ENCODE peak calls at places on chromosomes 3 and 15, in six cellular contexts. J, V, R, I, P and G are unnamed samples.

GRCh38 chr15:55742498-55742926 is 440 bp downstream of the PRTG start:
- DNase-seq in J (no peak), V (peak; percentile 52), R (peak; percentile 56), I (no peak), P (no peak), G (no peak)

GRCh38 chr3:30693470-30694120 is 87.2 kb downstream of the TGFBR2 start:
- DNase-seq in J (no peak), V (no peak), R (no peak), I (no peak), P (peak; percentile 59), G (peak; percentile 11)

GRCh38 chr3:46442591-46443530 is 21.8 kb downstream of the LTF start:
- DNase-seq in J (no peak), V (no peak), R (no peak), I (peak; percentile 56), P (peak; percentile 30), G (peak; percentile 71)

GRCh38 chr3:26015752-26016151 is 225.9 kb downstream of the OXSM start:
- DNase-seq in J (no peak), V (no peak), R (no peak), I (no peak), P (no peak), G (no peak)

GRCh38 chr15:45642203-45642932 is 7.5 kb downstream of the SQOR start:
- DNase-seq in J (no peak), V (peak; percentile 31), R (peak; percentile 82), I (no peak), P (no peak), G (no peak)

GRCh38 chr3:180284331-180285110 is 247.8 kb upstream of the PEX5L start:
- DNase-seq in J (no peak), V (no peak), R (no peak), I (no peak), P (no peak), G (no peak)

GRCh38 chr3:60759439-60759838 is 491.8 kb downstream of the FHIT start:
- DNase-seq in J (no peak), V (no peak), R (no peak), I (no peak), P (no peak), G (no peak)

GRCh38 chr15:40054746-40055575 is 16.0 kb upstream of the SRP14 start:
- DNase-seq in J (no peak), V (no peak), R (peak; percentile 48), I (peak; percentile 84), P (no peak), G (no peak)

GRCh38 chr15:72982750-72983149 is 69.5 kb upstream of the NEO1 start:
- DNase-seq in J (no peak), V (no peak), R (no peak), I (no peak), P (no peak), G (no peak)

GRCh38 chr3:150237490-150237889 is 170.6 kb upstream of the TSC22D2 start:
- DNase-seq in J (no peak), V (peak; percentile 61), R (no peak), I (no peak), P (no peak), G (no peak)

GRCh38 chr3:124558898-124559649 is 171.2 kb upstream of the UMPS start:
- DNase-seq in J (peak; percentile 76), V (peak; percentile 78), R (peak; percentile 93), I (peak; percentile 84), P (no peak), G (no peak)

GRCh38 chr3:150925751-150926201 is 20.5 kb upstream of the MINDY4B start:
- DNase-seq in J (no peak), V (peak; percentile 25), R (peak; percentile 46), I (peak; percentile 61), P (peak; percentile 17), G (peak; percentile 11)

GRCh38 chr3:147113293-147114045 is 292.9 kb downstream of the ZIC4 start:
- DNase-seq in J (no peak), V (no peak), R (no peak), I (no peak), P (no peak), G (no peak)

GRCh38 chr15:75237316-75237982 is 20.7 kb upstream of the GOLGA6C start:
- DNase-seq in J (peak; percentile 43), V (peak; percentile 8), R (no peak), I (no peak), P (no peak), G (no peak)

GRCh38 chr3:52247455-52248164 is 2.1 kb downstream of the PPM1M start:
- DNase-seq in J (no peak), V (no peak), R (no peak), I (no peak), P (no peak), G (no peak)

GRCh38 chr15:81407679-81408078 is 33.7 kb upstream of the TMC3 start:
- DNase-seq in J (no peak), V (no peak), R (no peak), I (no peak), P (no peak), G (no peak)

GRCh38 chr15:45112592-45113379 is 1.2 kb downstream of the DUOX2 start:
- DNase-seq in J (no peak), V (no peak), R (no peak), I (no peak), P (no peak), G (no peak)

GRCh38 chr3:42668793-42669217 is 15.3 kb downstream of the ZBTB47 start:
- DNase-seq in J (no peak), V (peak; percentile 13), R (no peak), I (no peak), P (no peak), G (no peak)

GRCh38 chr3:111848246-111848645 is 10.8 kb upstream of the PHLDB2 start:
- DNase-seq in J (no peak), V (no peak), R (no peak), I (no peak), P (no peak), G (no peak)

GRCh38 chr15:40844543-40844981 is 714 bp downstream of the SPINT1 start:
- DNase-seq in J (peak; percentile 60), V (no peak), R (peak; percentile 53), I (peak; percentile 51), P (peak; percentile 29), G (peak; percentile 54)

GRCh38 chr3:66483006-66483928 is 17.6 kb downstream of the LRIG1 start:
- DNase-seq in J (peak; percentile 55), V (peak; percentile 89), R (peak; percentile 90), I (peak; percentile 59), P (no peak), G (no peak)

GRCh38 chr15:62549345-62549970 is 384.4 kb upstream of the C2CD4B start:
- DNase-seq in J (no peak), V (no peak), R (no peak), I (peak; percentile 37), P (no peak), G (no peak)

GRCh38 chr3:25837038-25837437 is 47.1 kb downstream of the OXSM start:
- DNase-seq in J (no peak), V (no peak), R (no peak), I (no peak), P (no peak), G (no peak)

GRCh38 chr3:195271116-195271858 is at the start of gene XXYLT1:
- DNase-seq in J (peak; percentile 83), V (peak; percentile 90), R (peak; percentile 93), I (peak; percentile 88), P (peak; percentile 87), G (peak; percentile 94)

GRCh38 chr3:195270079-195270349 is 945 bp downstream of the XXYLT1 start:
- DNase-seq in J (no peak), V (no peak), R (no peak), I (no peak), P (no peak), G (no peak)

GRCh38 chr3:195270350-195271115 is 426 bp downstream of the XXYLT1 start:
- DNase-seq in J (no peak), V (no peak), R (peak; percentile 78), I (no peak), P (no peak), G (peak; percentile 55)

GRCh38 chr3:195271859-195272243 is 892 bp upstream of the XXYLT1 start:
- DNase-seq in J (no peak), V (no peak), R (no peak), I (no peak), P (no peak), G (no peak)

GRCh38 chr3:195274259-195274966 is 3.5 kb upstream of the XXYLT1 start:
- DNase-seq in J (no peak), V (no peak), R (no peak), I (no peak), P (no peak), G (no peak)
- H3K27ac ChIP-seq in J (no peak overlapping the region), V (no peak overlapping the region), R (no peak overlapping the region), I (no peak overlapping the region), P (no peak overlapping the region), G (no peak overlapping the region)

DNA sequence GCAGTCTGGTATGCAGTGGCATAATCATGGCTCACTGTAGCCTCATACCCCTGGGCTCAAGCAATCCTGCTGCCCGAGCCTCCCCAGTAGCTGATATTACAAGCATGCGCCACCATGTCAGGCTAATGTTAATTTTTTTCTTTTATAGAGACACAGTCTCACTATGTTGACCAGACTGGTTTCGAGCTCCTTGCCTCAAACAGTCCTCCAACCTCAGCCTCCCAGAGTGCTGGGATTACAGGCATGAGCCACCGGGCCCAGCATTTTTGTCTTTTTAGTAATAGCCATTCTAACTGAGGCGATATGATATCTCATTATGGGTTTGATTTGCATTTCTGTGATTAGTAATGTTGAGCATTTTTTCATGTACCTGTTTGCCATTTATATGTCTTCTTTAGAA is 39.0 kb downstream of the CCDC66 start:
- DNase-seq in J (no peak), V (no peak), R (no peak), I (no peak), P (no peak), G (no peak)
- H3K4me1 ChIP-seq in J (no peaks in the 10 kb centered on the region), V (no peaks in the 10 kb centered on the region), R (no peaks in the 10 kb centered on the region), I (no peaks in the 10 kb centered on the region), P (peaks cover 47% of the 10 kb centered on the region), G (peaks cover 60% of the 10 kb centered on the region)

GRCh38 chr3:62287528-62287927 is 85.8 kb downstream of the FEZF2 start:
- DNase-seq in J (no peak), V (no peak), R (no peak), I (no peak), P (no peak), G (no peak)
- H3K27ac ChIP-seq in J (no peak overlapping the region), V (no peak overlapping the region), R (no peak overlapping the region), I (no peak overlapping the region), P (no peak overlapping the region), G (no peak overlapping the region)

GRCh38 chr3:4987374-4988296 is 8.4 kb downstream of the BHLHE40 start:
- DNase-seq in J (no peak), V (no peak), R (no peak), I (no peak), P (no peak), G (no peak)

GRCh38 chr3:4984511-4984864 is 5.3 kb downstream of the BHLHE40 start:
- DNase-seq in J (no peak), V (no peak), R (no peak), I (no peak), P (no peak), G (no peak)

GRCh38 chr3:4986611-4987373 is 7.6 kb downstream of the BHLHE40 start:
- DNase-seq in J (peak; percentile 98), V (peak; percentile 97), R (peak; percentile 98), I (peak; percentile 98), P (peak; percentile 72), G (peak; percentile 84)

GRCh38 chr3:4985330-4986174 is 6.3 kb downstream of the BHLHE40 start:
- DNase-seq in J (peak; percentile 80), V (no peak), R (no peak), I (no peak), P (no peak), G (no peak)

DNA sequence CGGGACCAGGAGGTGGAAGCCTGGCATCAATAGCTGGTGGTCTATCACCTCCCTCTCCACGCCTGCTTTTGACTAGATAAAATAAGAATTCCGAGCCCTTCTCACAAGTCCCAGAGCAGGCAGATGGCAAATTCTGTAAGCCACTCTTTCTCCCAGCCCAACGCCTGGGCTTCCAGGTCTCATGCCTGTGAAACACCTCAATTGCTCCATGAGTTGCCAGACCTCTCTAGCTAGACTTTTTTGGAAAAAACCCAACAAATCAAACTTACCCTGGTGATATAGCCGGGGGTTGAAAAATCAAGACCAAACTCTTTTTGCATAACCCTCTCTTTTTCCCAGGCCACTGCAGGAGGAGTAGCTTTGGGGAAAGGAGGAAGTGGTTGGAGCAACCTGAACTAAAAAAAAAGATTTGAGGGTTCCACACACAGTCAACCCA is 7.0 kb downstream of the BHLHE40 start:
- DNase-seq in J (no peak), V (no peak), R (no peak), I (no peak), P (no peak), G (no peak)
- H3K4me1 ChIP-seq in J (peaks cover 42% of the 10 kb centered on the region), V (no peaks in the 10 kb centered on the region), R (no peaks in the 10 kb centered on the region), I (peaks cover 79% of the 10 kb centered on the region), P (peaks cover 54% of the 10 kb centered on the region), G (peaks cover 27% of the 10 kb centered on the region)